ENCODE peak calls at places on chromosomes 2 and 18, in six cellular contexts. D is astrocyte, I is heart left ventricle, F is PC-9, B is IMR-90, Q is endothelial cell of umbilical vein. G is an unnamed sample.

GRCh38 chr2:37602702-37603101 is 68.7 kb downstream of the CDC42EP3 start:
- DNase-seq in Q (no peak), I (no peak), B (no peak), D (no peak), F (no peak), G (no peak)

GRCh38 chr2:191009541-191010374 is 4.2 kb downstream of the STAT1 start:
- DNase-seq in I (no peak), B (peak; percentile 66), D (peak; percentile 55), Q (no peak), F (no peak), G (no peak)

GRCh38 chr18:40124107-40124506 is 1830.9 kb upstream of the PIK3C3 start:
- DNase-seq in F (no peak), Q (no peak), D (peak; percentile 71), I (no peak), B (peak; percentile 44), G (no peak)

GRCh38 chr18:9335255-9336045 is 877 bp downstream of the TWSG1 start:
- DNase-seq in B (peak; percentile 29), D (no peak), I (no peak), Q (peak; percentile 51), F (no peak), G (no peak)

GRCh38 chr2:103166406-103167324 is 404.8 kb downstream of the TMEM182 start:
- DNase-seq in F (no peak), D (no peak), I (no peak), B (no peak), Q (no peak), G (no peak)

GRCh38 chr2:177078416-177078815 is 134.2 kb upstream of the HNRNPA3 start:
- DNase-seq in F (no peak), I (no peak), D (no peak), B (peak; percentile 3), Q (no peak), G (no peak)

GRCh38 chr2:15636972-15637785 is 45.5 kb downstream of the DDX1 start:
- DNase-seq in B (peak; percentile 68), F (peak; percentile 51), D (peak; percentile 46), I (no peak), Q (peak; percentile 85), G (peak; percentile 80)

GRCh38 chr2:120867290-120868231 is 131.9 kb downstream of the GLI2 start:
- DNase-seq in Q (peak; percentile 60), B (peak; percentile 77), F (peak; percentile 74), I (peak; percentile 84), D (peak; percentile 84), G (no peak)

GRCh38 chr18:79242246-79242645 is 153.5 kb upstream of the NFATC1 start:
- DNase-seq in F (no peak), B (peak; percentile 4), D (peak; percentile 30), Q (no peak), I (no peak), G (no peak)

GRCh38 chr2:138602166-138602460 is 100.5 kb downstream of the SPOPL start:
- DNase-seq in Q (no peak), D (peak; percentile 3), B (no peak), F (no peak), I (no peak), G (no peak)

GRCh38 chr2:64698668-64699444 is 45.1 kb upstream of the SERTAD2 start:
- DNase-seq in I (no peak), F (no peak), D (peak; percentile 96), B (peak; percentile 94), Q (peak; percentile 82), G (no peak)

GRCh38 chr2:237860273-237860935 is 981 bp downstream of the RAMP1 start:
- DNase-seq in B (no peak), I (no peak), Q (no peak), D (no peak), F (no peak), G (no peak)

DNA sequence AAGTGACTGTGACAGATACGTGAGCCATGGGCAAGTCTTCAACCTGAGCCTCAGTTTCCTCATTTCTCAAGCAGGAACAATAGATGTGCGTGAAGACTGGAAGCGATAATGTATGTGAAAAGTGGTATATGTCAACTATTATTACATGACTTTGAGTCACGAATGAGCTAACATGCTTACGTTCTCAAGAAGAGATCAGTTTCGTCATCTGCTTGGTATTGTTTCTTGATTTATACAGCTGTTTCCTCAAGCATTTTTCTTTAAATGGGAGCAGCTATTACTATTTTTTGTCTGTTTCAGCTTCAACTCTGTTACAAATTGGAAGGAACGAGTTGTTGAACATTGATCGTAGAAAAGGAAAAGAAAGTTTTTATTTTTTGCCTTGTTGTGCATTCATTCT is 48.5 kb upstream of the THOC1 start:
- DNase-seq in B (peak; percentile 70), I (no peak), F (no peak), Q (peak; percentile 84), D (no peak), G (no peak)
- H3K4me1 ChIP-seq in B (no peaks in the 10 kb centered on the region), I (no peaks in the 10 kb centered on the region), F (no peaks in the 10 kb centered on the region), Q (peaks cover 11% of the 10 kb centered on the region), D (no peaks in the 10 kb centered on the region), G (peaks cover 1% of the 10 kb centered on the region)

GRCh38 chr2:70203086-70203485 is 12.3 kb upstream of the C2orf42 start:
- DNase-seq in B (no peak), I (no peak), D (no peak), Q (no peak), F (no peak), G (no peak)

GRCh38 chr2:70201225-70201768 is 10.5 kb upstream of the C2orf42 start:
- DNase-seq in D (no peak), Q (no peak), I (no peak), F (no peak), B (no peak), G (no peak)

GRCh38 chr2:70202236-70202806 is 11.5 kb upstream of the C2orf42 start:
- DNase-seq in D (no peak), B (no peak), I (no peak), Q (no peak), F (no peak), G (no peak)

GRCh38 chr2:70201831-70202230 is 11.0 kb upstream of the C2orf42 start:
- DNase-seq in B (no peak), D (no peak), F (no peak), I (no peak), Q (no peak), G (no peak)

DNA sequence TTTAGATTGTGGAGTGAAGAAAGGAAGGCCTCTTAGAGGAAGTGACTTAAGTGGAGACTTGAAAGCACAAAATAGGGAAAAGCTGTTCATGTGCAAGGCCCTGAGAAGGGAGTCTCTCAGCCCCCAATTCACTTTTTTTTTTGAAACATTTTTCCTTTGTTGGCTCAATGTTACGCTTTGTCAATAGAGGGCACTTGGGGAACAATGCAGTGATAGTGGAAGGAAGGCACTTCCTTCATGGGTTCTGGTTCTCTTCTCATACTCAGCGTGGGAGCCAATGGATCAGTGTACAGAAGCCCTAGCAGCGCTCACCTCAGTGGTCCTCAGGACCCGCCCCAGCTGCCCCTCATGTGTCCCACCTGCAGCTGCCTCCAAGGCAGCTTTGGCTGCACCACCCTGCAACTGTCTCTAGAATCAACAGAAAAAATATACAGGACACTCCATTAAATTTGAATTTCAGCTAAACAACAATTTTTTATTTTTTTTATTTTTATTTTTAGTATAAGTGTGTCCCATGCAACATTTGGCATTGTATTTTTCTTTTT is 8.6 kb upstream of the C2orf42 start:
- DNase-seq in I (no peak), B (no peak), Q (no peak), F (no peak), D (no peak), G (no peak)
- TF ChIP-seq CTCF in I (no peak), B (no peak), Q (no peak), F (no peak), D (no peak), G (no peak)

DNA sequence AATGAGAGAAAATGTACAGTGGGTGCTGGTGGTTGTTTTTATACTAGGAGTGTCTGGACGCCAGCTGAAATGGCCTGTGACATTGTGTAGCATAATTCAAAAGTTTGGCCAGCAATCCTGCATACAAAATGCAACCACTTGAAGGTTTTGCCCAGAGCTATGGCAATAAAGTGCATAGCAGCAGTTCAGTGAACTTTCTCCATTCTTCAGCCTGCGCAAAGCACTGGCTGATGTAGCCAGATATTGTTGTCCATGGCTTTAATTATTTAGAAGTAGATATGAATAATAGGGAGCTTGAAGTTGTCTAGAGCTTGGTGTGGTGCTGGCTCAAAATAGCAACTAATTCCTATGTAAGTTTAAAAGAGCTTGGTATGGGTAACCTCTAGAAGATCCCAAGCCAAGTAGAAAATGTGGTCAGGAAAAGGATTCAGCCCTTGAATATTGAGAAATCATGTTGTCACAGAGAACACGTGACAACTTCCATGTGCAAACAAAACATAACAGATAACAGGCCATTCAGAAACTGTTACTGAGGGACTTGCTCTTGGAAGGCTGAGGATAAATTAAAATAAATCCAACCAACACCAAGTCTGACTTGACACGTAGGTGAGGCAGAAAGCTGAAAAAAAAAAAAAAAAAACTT is 33.4 kb upstream of the PGAP1 start:
- DNase-seq in B (no peak), D (no peak), F (no peak), Q (no peak), I (no peak), G (no peak)
- H3K4me1 ChIP-seq in B (no peaks in the 10 kb centered on the region), D (no peaks in the 10 kb centered on the region), F (no peaks in the 10 kb centered on the region), Q (peaks cover 7% of the 10 kb centered on the region), I (no peaks in the 10 kb centered on the region), G (no peaks in the 10 kb centered on the region)

GRCh38 chr2:179991344-179991743 is 15.8 kb downstream of the CWC22 start:
- DNase-seq in D (no peak), I (no peak), B (no peak), F (no peak), Q (no peak), G (peak; percentile 39)
- TF ChIP-seq CTCF in D (peak; percentile 3), I (no peak), B (peak; percentile 13), F (no peak), Q (no peak), G (no peak)

GRCh38 chr18:57802869-57803118 is 321 bp downstream of the ATP8B1 start:
- DNase-seq in F (no peak), Q (no peak), D (no peak), I (no peak), B (no peak), G (no peak)
- H3K4me1 ChIP-seq in F (peaks cover 57% of the 10 kb centered on the region), Q (peaks cover 38% of the 10 kb centered on the region), D (peaks cover 41% of the 10 kb centered on the region), I (peaks cover 32% of the 10 kb centered on the region), B (peaks cover 8% of the 10 kb centered on the region), G (peaks cover 4% of the 10 kb centered on the region)